ENCODE peak calls at places on chromosome 20, in nine cellular contexts. H, O, B, I, A, R, Y, E and U are unnamed samples.

GRCh38 chr20:61753196-61753942 is 312.3 kb downstream of the TAF4 start:
- DNase-seq in H (no peak), O (no peak), B (no peak), I (no peak), A (peak; percentile 18), R (peak; percentile 11), Y (peak; percentile 26), E (no peak), U (peak; percentile 17)

GRCh38 chr20:3658708-3659491 is 4.3 kb downstream of the GFRA4 start:
- DNase-seq in H (no peak), O (peak; percentile 34), B (peak; percentile 53), I (no peak), A (no peak), R (no peak), Y (no peak), E (peak; percentile 29), U (peak; percentile 29)

GRCh38 chr20:22456109-22456508 is 128.3 kb downstream of the FOXA2 start:
- DNase-seq in H (peak; percentile 88), O (no peak), B (no peak), I (no peak), A (no peak), R (no peak), Y (no peak), E (no peak), U (no peak)

GRCh38 chr20:53579581-53580375 is 13.9 kb downstream of the ZNF217 start:
- DNase-seq in H (no peak), O (peak; percentile 57), B (peak; percentile 81), I (no peak), A (no peak), R (no peak), Y (peak; percentile 25), E (no peak), U (peak; percentile 81)

GRCh38 chr20:61935926-61936700 is 129.6 kb downstream of the TAF4 start:
- DNase-seq in H (no peak), O (no peak), B (no peak), I (no peak), A (no peak), R (no peak), Y (no peak), E (peak; percentile 25), U (no peak)

GRCh38 chr20:41643504-41643938 is 25.3 kb upstream of the CHD6 start:
- DNase-seq in H (peak; percentile 14), O (no peak), B (no peak), I (no peak), A (peak; percentile 62), R (peak; percentile 40), Y (peak; percentile 22), E (no peak), U (no peak)

GRCh38 chr20:8067082-8067481 is 47.5 kb upstream of the TMX4 start:
- DNase-seq in H (no peak), O (no peak), B (no peak), I (no peak), A (no peak), R (no peak), Y (no peak), E (no peak), U (no peak)

GRCh38 chr20:41387433-41387832 is 20.8 kb upstream of the EMILIN3 start:
- DNase-seq in H (peak; percentile 77), O (no peak), B (no peak), I (no peak), A (peak; percentile 11), R (no peak), Y (no peak), E (peak; percentile 58), U (no peak)

GRCh38 chr20:1624811-1625690 is 5.2 kb upstream of the SIRPB1 start:
- DNase-seq in H (no peak), O (no peak), B (peak; percentile 32), I (no peak), A (no peak), R (no peak), Y (no peak), E (no peak), U (no peak)

GRCh38 chr20:37972256-37973058 is 60.8 kb downstream of the TTI1 start:
- DNase-seq in H (peak; percentile 34), O (no peak), B (no peak), I (no peak), A (no peak), R (no peak), Y (no peak), E (no peak), U (no peak)

GRCh38 chr20:31560900-31561598 is 44.0 kb upstream of the ID1 start:
- DNase-seq in H (no peak), O (no peak), B (no peak), I (no peak), A (peak; percentile 95), R (peak; percentile 83), Y (peak; percentile 91), E (no peak), U (peak; percentile 95)

GRCh38 chr20:18719426-18719825 is 94.2 kb upstream of the SCP2D1 start:
- DNase-seq in H (no peak), O (no peak), B (no peak), I (no peak), A (peak; percentile 53), R (no peak), Y (no peak), E (no peak), U (peak; percentile 41)

GRCh38 chr20:6057704-6058103 is 3.8 kb upstream of the LRRN4 start:
- DNase-seq in H (no peak), O (no peak), B (no peak), I (no peak), A (no peak), R (no peak), Y (no peak), E (no peak), U (no peak)

GRCh38 chr20:48921168-48921882 is at the start of gene ARFGEF2:
- DNase-seq in H (peak; percentile 96), O (peak; percentile 97), B (peak; percentile 94), I (peak; percentile 88), A (peak; percentile 73), R (peak; percentile 73), Y (peak; percentile 68), E (peak; percentile 93), U (peak; percentile 98)

GRCh38 chr20:48920527-48921167 is 864 bp upstream of the ARFGEF2 start:
- DNase-seq in H (no peak), O (no peak), B (no peak), I (no peak), A (no peak), R (no peak), Y (no peak), E (no peak), U (no peak)

GRCh38 chr20:48921883-48922867 is 664 bp downstream of the ARFGEF2 start:
- DNase-seq in H (peak; percentile 74), O (peak; percentile 18), B (no peak), I (peak; percentile 13), A (no peak), R (peak; percentile 48), Y (no peak), E (peak; percentile 74), U (peak; percentile 68)

GRCh38 chr20:48919336-48919881 is 2.1 kb upstream of the ARFGEF2 start:
- DNase-seq in H (no peak), O (no peak), B (no peak), I (no peak), A (no peak), R (no peak), Y (no peak), E (no peak), U (no peak)

DNA sequence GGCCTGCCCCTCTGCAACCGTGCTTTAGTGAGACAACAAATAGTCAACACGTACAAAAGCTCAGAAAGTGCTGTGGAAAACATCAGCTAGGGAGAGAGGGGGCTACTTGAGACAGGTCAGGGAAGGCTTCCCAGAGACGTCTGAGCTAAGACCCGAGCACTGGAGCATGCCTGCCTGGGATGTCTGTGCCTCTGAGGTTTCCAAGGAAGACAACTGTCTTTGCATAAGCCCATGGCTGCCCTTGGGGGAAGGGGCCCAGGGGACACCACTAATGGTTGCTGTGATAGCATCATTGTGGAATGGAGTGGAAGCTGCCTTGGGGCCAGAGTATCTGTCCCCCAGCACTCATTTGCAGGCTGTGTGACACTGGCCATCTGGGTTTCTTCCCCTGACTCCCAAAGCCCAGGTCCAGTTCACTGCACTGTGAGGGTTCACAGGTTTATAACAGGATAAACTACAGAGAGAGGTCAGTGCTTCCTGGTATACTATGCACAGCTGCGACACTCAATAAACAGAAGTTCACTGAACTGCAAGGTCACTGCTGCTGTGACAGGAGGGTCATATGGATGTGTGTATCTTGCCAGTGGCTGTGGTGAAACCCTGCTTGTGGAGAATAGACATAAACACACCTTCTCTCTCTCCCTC is 1.5 kb upstream of the ARFGEF2 start:
- DNase-seq in H (no peak), O (peak; percentile 31), B (no peak), I (no peak), A (no peak), R (no peak), Y (no peak), E (no peak), U (no peak)
- H3K4me3 ChIP-seq in H (no peak overlapping the region), O (peak overlapping the region; percentile 91), B (peak overlapping the region; percentile 94), I (no peak overlapping the region), A (no peak overlapping the region), R (no peak overlapping the region), Y (no peak overlapping the region), E (no peak overlapping the region), U (no peak overlapping the region)

GRCh38 chr20:20237093-20237959 is 130.6 kb upstream of the INSM1 start:
- DNase-seq in H (peak; percentile 81), O (peak; percentile 41), B (peak; percentile 14), I (no peak), A (peak; percentile 21), R (peak; percentile 26), Y (no peak), E (no peak), U (peak; percentile 1)
- H3K4me3 ChIP-seq in H (no peak overlapping the region), O (no peak overlapping the region), B (no peak overlapping the region), I (no peak overlapping the region), A (no peak overlapping the region), R (no peak overlapping the region), Y (no peak overlapping the region), E (no peak overlapping the region), U (no peak overlapping the region)

DNA sequence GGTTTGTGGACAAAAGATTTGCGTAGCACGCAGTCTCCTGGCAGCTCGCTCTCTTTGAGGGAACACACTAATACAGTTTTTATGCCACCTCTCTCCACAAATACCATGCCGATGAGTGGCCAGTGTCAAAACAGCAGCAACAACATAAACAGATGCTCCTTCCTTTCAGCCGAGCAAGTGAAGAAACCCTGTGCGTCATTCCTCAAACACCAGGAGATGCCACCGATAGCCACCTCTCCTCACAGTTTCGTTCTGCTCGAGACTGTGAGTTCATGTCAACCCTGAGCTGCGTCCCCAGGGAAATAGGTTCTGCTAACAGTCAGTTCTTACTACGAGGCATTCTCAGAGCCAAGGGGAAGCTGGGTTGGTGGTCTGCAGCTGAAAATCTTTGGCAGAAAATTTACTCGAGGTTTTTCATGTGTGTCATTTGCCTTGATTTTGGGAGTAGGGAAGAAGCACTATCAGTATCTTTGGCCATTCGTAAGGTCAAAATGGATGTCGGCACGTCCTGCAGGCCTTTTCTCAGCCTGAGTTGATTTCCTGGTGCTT is 59.9 kb downstream of the EYA2 start:
- DNase-seq in H (no peak), O (no peak), B (no peak), I (no peak), A (peak; percentile 98), R (peak; percentile 96), Y (peak; percentile 97), E (no peak), U (peak; percentile 93)
- H3K4me3 ChIP-seq in H (no peak overlapping the region), O (no peak overlapping the region), B (no peak overlapping the region), I (no peak overlapping the region), A (peak overlapping the region; percentile 32), R (peak overlapping the region; percentile 18), Y (no peak overlapping the region), E (no peak overlapping the region), U (peak overlapping the region; percentile 31)

DNA sequence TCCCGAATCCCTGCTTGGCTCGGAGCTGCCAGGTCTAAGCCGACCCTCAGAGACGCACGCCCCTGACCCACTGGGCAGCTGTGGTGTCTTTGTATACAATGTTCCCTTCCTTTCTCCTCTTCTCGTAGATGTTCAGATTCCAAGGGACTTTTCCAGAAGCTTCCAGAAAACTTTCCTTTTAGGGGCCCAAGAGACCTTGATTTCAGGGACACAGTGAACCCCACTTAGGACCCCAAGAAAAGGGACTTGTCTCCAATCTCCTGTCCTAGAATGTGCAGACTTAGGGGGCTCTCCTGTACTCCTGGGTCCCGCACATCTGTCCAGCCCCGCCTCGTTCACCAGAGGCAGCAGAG is 103.5 kb downstream of the EDN3 start:
- DNase-seq in H (no peak), O (no peak), B (no peak), I (no peak), A (no peak), R (no peak), Y (no peak), E (no peak), U (no peak)
- H3K4me3 ChIP-seq in H (peak overlapping the region; percentile 76), O (no peak overlapping the region), B (no peak overlapping the region), I (no peak overlapping the region), A (no peak overlapping the region), R (no peak overlapping the region), Y (no peak overlapping the region), E (peak overlapping the region; percentile 2), U (no peak overlapping the region)